ENCODE peak calls at places on chromosomes 12 and 14, in nine cellular contexts. G, R, F, O, Z, V, U, M and J are unnamed samples. For H3K27me3, the result is how much of the 10 kb centered on the place peaks cover.

GRCh38 chr12:114982760-114983159 is 298.8 kb upstream of the TBX3 start:
- DNase-seq in O (no peak), G (no peak), M (no peak), R (peak), V (peak), Z (no peak), U (no peak), F (no peak), J (no peak)

GRCh38 chr14:21191809-21192446 is 36.1 kb upstream of the OR5AU1 start:
- DNase-seq in F (peak), U (peak), M (peak), G (peak), V (peak), Z (peak), O (peak), R (peak), J (peak)

GRCh38 chr14:90299408-90299807 is 32.3 kb downstream of the NRDE2 start:
- DNase-seq in F (no peak), U (peak), V (no peak), M (peak), Z (no peak), G (no peak), R (no peak), O (no peak), J (peak)

GRCh38 chr14:64423987-64424386 is 35.8 kb downstream of the MTHFD1 start:
- DNase-seq in M (no peak), R (no peak), F (no peak), U (no peak), V (no peak), O (no peak), G (no peak), Z (no peak), J (no peak)

GRCh38 chr12:52551466-52551865 is 1.5 kb downstream of the KRT71 start:
- DNase-seq in V (peak), R (no peak), F (no peak), U (peak), M (no peak), O (no peak), G (no peak), Z (no peak), J (no peak)

GRCh38 chr14:89702151-89702936 is 252.2 kb downstream of the EFCAB11 start:
- DNase-seq in V (no peak), G (peak), O (no peak), Z (peak), U (peak), R (no peak), M (no peak), F (no peak), J (peak)

GRCh38 chr14:93200553-93200952 is 6.3 kb downstream of the GON7 start:
- DNase-seq in Z (no peak), G (no peak), V (no peak), R (no peak), U (no peak), O (no peak), F (no peak), M (peak), J (no peak)

GRCh38 chr12:30622509-30622908 is 73.2 kb downstream of the IPO8 start:
- DNase-seq in R (no peak), O (no peak), F (no peak), M (no peak), V (peak), Z (no peak), U (no peak), G (no peak), J (no peak)

GRCh38 chr14:33745163-33745562 is 205.7 kb downstream of the EGLN3 start:
- DNase-seq in V (no peak), O (no peak), U (no peak), R (no peak), F (no peak), M (no peak), Z (no peak), G (no peak), J (no peak)

DNA sequence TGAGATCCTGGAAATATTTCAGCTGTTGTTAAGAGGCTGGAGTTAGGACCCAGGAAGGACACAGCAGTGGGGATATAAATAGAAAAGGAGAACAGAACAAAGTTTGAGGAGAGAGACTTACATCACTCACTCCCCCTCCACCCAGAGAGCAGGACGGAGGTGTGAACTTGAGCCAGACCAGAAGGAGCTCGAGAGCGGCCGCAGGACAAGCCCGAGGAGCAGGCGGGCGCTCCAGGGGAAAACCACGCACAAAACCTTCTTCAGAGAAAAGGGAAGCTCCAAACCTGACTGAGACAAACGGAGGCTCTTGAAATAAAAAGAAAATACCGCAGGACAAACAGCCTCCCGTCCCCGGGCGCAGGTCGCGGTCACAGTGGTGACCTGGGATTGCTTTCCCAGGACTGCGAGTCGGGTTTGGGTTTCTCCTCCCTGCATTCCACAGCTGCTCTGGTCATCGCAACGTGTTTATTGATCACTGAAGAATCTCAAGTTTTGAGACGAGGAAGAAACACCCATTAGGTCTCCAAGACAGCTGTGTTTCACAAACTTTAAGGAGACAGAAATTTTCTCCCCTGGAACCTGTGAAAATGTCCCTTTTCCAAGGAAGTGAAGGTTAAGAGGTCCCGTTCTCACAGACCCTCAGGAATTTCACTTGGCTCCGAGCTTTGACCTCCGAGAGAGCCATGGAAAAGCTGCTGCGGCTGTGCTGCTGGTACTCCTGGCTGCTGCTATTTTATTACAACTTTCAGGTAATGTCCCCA is at the start of gene ADGRD1:
- DNase-seq in R (no peak), O (no peak), Z (peak), V (peak), M (peak), G (no peak), F (no peak), U (peak), J (peak)
- H3K4me3 ChIP-seq in R (no peak), O (no peak), Z (peak), V (peak), M (peak), G (no peak), F (no peak), U (peak), J (peak)

GRCh38 chr14:23571701-23572523 is 4.3 kb upstream of the AP1G2 start:
- DNase-seq in U (no peak), F (no peak), R (no peak), M (no peak), G (no peak), V (no peak), Z (no peak), O (no peak), J (no peak)
- H3K27ac ChIP-seq in U (no peak), F (no peak), R (no peak), M (peak), G (no peak), V (no peak), Z (no peak), O (no peak), J (no peak)

DNA sequence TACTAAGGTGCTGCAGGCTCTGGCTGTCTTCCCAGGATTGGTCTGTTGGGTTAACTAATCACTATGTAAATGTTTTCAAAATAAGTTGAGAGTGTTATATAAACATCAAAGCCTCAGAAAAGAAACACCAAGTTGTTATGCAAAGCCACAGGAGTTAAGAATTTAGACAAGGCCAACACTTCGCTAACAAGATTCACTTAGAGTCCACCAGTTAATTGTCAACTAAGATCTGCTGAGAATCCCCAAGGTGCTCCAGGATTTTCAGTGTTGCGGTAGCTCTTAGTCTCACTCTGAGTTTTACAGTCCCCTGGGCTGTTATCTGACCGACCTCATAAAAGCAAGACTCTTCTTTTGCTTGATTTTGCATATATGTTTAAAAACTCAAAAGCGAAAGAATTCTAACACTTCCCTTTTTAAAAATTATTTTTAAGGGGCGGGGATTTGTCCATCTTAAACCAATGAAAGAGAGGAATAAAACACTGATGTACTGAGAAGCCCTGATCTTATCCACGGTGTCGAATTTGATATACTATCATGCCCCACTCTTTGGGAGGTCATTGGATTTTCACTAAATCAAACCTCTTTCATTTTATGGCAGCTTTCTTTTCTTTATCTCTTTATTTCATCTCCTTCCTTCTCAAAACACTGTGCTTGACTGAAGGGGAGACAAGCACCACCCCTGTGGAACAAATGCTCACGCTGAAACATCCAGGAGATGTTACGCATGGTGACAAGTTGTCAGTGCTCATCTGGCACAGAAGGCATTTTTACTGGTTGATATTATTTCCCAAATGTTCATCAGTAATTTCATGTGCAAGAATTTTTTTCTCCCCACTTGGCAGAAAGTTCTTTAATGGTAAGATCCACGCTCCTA is 7.0 kb downstream of the NIN start:
- DNase-seq in O (peak), R (no peak), U (no peak), V (no peak), Z (no peak), M (no peak), G (no peak), F (no peak), J (no peak)
- H3K27me3 ChIP-seq in O (under half), R (under half), U (under half), V (under half), Z (under half), M (under half), G (under half), F (under half), J (under half)

GRCh38 chr14:101125313-101125712 is 221.8 kb upstream of the RTL1 start:
- DNase-seq in O (no peak), Z (no peak), G (no peak), R (no peak), U (no peak), F (no peak), M (no peak), V (no peak), J (no peak)
- H3K4me3 ChIP-seq in O (no peak), Z (no peak), G (no peak), R (no peak), U (no peak), F (no peak), M (no peak), V (no peak), J (no peak)

GRCh38 chr14:104284636-104285482 is 146.5 kb downstream of the KIF26A start:
- DNase-seq in O (no peak), V (no peak), F (no peak), U (no peak), Z (peak), R (no peak), M (peak), G (no peak), J (peak)

GRCh38 chr14:104283197-104284106 is 145.1 kb downstream of the KIF26A start:
- DNase-seq in M (peak), V (no peak), U (no peak), F (peak), G (no peak), O (no peak), R (no peak), Z (peak), J (peak)

GRCh38 chr14:104282332-104283196 is 144.2 kb downstream of the KIF26A start:
- DNase-seq in M (peak), Z (peak), G (no peak), V (no peak), R (no peak), U (no peak), O (no peak), F (no peak), J (peak)

GRCh38 chr14:104285483-104285790 is 147.1 kb downstream of the KIF26A start:
- DNase-seq in Z (no peak), U (no peak), O (no peak), M (no peak), G (no peak), F (no peak), V (no peak), R (no peak), J (peak)

DNA sequence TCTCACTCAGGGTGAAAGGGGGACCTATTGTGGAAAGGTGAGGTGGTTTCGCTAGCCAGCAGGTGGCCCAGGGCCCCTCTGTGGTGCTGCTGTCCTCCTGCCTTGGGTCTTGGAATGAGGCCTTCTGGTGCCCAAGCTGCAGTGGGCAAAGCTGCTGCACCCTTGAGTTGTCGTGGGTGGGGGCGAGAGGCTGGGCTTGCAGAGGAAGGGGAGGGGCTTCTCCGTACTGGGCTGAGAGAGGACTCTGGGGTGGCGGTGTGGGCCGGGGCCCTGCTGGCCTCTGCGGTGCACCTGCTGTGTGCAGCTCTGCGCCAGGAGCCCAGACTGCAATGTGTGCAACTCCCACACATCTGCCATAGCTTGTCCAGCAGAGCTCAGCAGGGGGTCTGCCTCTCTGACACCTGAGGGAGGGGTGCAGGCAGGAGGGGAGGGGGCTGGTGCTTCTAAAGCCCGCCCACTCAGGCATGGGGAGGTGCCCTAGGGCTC is 145.8 kb downstream of the KIF26A start:
- DNase-seq in Z (peak), G (no peak), V (no peak), R (no peak), F (peak), U (no peak), M (peak), O (no peak), J (peak)
- H3K27ac ChIP-seq in Z (no peak), G (no peak), V (no peak), R (no peak), F (no peak), U (no peak), M (no peak), O (no peak), J (no peak)

DNA sequence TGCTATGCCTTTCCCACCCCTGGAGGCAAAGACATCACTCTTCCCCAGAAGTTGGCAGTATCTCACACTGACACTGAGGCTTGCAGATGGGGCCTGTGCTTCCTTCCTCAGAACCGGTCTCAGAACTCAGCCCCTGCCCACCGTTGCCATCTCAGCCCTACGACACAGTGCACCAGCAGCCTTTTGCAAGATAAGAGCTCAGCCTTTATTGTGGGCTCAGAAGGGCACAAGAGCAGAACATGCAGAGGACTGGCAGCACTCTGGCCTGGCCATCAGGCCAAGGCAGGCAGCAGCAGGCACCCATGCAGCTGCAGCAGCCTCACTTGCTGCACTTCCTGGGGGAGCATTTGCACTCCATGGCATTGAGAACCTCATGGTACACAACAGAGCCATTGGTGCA is 3.6 kb upstream of the ANO2 start:
- DNase-seq in U (no peak), F (no peak), G (no peak), Z (no peak), V (no peak), R (no peak), O (no peak), M (no peak), J (no peak)
- H3K27me3 ChIP-seq in U (half or more), F (under half), G (under half), Z (under half), V (under half), R (under half), O (under half), M (under half), J (under half)